ENCODE peak calls at places on chromosomes 12 and 14, in ten cellular contexts. One of them, this sample, is unnamed.

GRCh38 chr12:79933580-79934264 is 1.2 kb downstream of the PPP1R12A start:
- DNase-seq in endothelial cell: peak
- DNase-seq in upper lobe of left lung: no peak
- DNase-seq in HFF-Myc: no peak
- DNase-seq in hypothalamus: no peak
- DNase-seq in mammary epithelial cell: peak
- DNase-seq in foreskin melanocyte: peak
- DNase-seq in SK-MEL-5: peak
- DNase-seq in fibroblast of the aortic adventitia: peak
- DNase-seq in HT-29: peak
- DNase-seq in this sample: no peak

GRCh38 chr12:15446798-15447197 is 124.5 kb downstream of the PTPRO start:
- DNase-seq in foreskin melanocyte: no peak
- DNase-seq in HFF-Myc: no peak
- DNase-seq in endothelial cell: no peak
- DNase-seq in HT-29: no peak
- DNase-seq in fibroblast of the aortic adventitia: no peak
- DNase-seq in mammary epithelial cell: peak
- DNase-seq in hypothalamus: no peak
- DNase-seq in upper lobe of left lung: no peak
- DNase-seq in SK-MEL-5: no peak
- DNase-seq in this sample: no peak

GRCh38 chr14:71320734-71321555 is 413.7 kb downstream of the PCNX1 start:
- DNase-seq in endothelial cell: peak
- DNase-seq in foreskin melanocyte: peak
- DNase-seq in mammary epithelial cell: peak
- DNase-seq in upper lobe of left lung: peak
- DNase-seq in SK-MEL-5: peak
- DNase-seq in fibroblast of the aortic adventitia: peak
- DNase-seq in HFF-Myc: no peak
- DNase-seq in HT-29: peak
- DNase-seq in hypothalamus: peak
- DNase-seq in this sample: no peak

GRCh38 chr12:52193991-52194390 is 2.2 kb upstream of the KRT80 start:
- DNase-seq in foreskin melanocyte: no peak
- DNase-seq in mammary epithelial cell: no peak
- DNase-seq in HFF-Myc: no peak
- DNase-seq in HT-29: no peak
- DNase-seq in SK-MEL-5: no peak
- DNase-seq in upper lobe of left lung: no peak
- DNase-seq in fibroblast of the aortic adventitia: peak
- DNase-seq in endothelial cell: no peak
- DNase-seq in hypothalamus: no peak
- DNase-seq in this sample: no peak

GRCh38 chr12:46388427-46388992 is 15.9 kb upstream of the SLC38A2 start:
- DNase-seq in upper lobe of left lung: no peak
- DNase-seq in hypothalamus: no peak
- DNase-seq in mammary epithelial cell: no peak
- DNase-seq in foreskin melanocyte: no peak
- DNase-seq in SK-MEL-5: no peak
- DNase-seq in endothelial cell: no peak
- DNase-seq in HT-29: no peak
- DNase-seq in fibroblast of the aortic adventitia: peak
- DNase-seq in HFF-Myc: no peak
- DNase-seq in this sample: no peak

GRCh38 chr12:109581334-109581691 is 7.7 kb downstream of the MVK start:
- DNase-seq in fibroblast of the aortic adventitia: no peak
- DNase-seq in upper lobe of left lung: peak
- DNase-seq in endothelial cell: no peak
- DNase-seq in mammary epithelial cell: no peak
- DNase-seq in SK-MEL-5: no peak
- DNase-seq in hypothalamus: no peak
- DNase-seq in HFF-Myc: no peak
- DNase-seq in foreskin melanocyte: no peak
- DNase-seq in HT-29: no peak
- DNase-seq in this sample: no peak

GRCh38 chr14:59481407-59482119 is 2.6 kb downstream of the L3HYPDH start:
- DNase-seq in SK-MEL-5: no peak
- DNase-seq in foreskin melanocyte: no peak
- DNase-seq in HT-29: no peak
- DNase-seq in upper lobe of left lung: no peak
- DNase-seq in mammary epithelial cell: no peak
- DNase-seq in fibroblast of the aortic adventitia: peak
- DNase-seq in endothelial cell: no peak
- DNase-seq in hypothalamus: no peak
- DNase-seq in HFF-Myc: no peak
- DNase-seq in this sample: no peak

GRCh38 chr12:123512838-123513665 is 20.5 kb downstream of the RILPL1 start:
- DNase-seq in endothelial cell: no peak
- DNase-seq in upper lobe of left lung: peak
- DNase-seq in foreskin melanocyte: no peak
- DNase-seq in HFF-Myc: no peak
- DNase-seq in mammary epithelial cell: no peak
- DNase-seq in hypothalamus: no peak
- DNase-seq in fibroblast of the aortic adventitia: no peak
- DNase-seq in HT-29: no peak
- DNase-seq in SK-MEL-5: no peak
- DNase-seq in this sample: no peak

GRCh38 chr12:31750747-31751039 is 21.9 kb upstream of the AMN1 start:
- DNase-seq in upper lobe of left lung: no peak
- DNase-seq in HT-29: no peak
- DNase-seq in SK-MEL-5: no peak
- DNase-seq in endothelial cell: no peak
- DNase-seq in foreskin melanocyte: no peak
- DNase-seq in hypothalamus: no peak
- DNase-seq in fibroblast of the aortic adventitia: no peak
- DNase-seq in mammary epithelial cell: no peak
- DNase-seq in HFF-Myc: no peak
- DNase-seq in this sample: no peak

GRCh38 chr14:67529947-67530935 is 2.8 kb upstream of the PLEKHH1 start:
- DNase-seq in foreskin melanocyte: no peak
- DNase-seq in mammary epithelial cell: no peak
- DNase-seq in SK-MEL-5: no peak
- DNase-seq in HFF-Myc: no peak
- DNase-seq in fibroblast of the aortic adventitia: no peak
- DNase-seq in endothelial cell: no peak
- DNase-seq in upper lobe of left lung: no peak
- DNase-seq in hypothalamus: no peak
- DNase-seq in HT-29: no peak
- DNase-seq in this sample: no peak

GRCh38 chr12:79409562-79409961 is 281.2 kb downstream of the PAWR start:
- DNase-seq in hypothalamus: no peak
- DNase-seq in HT-29: no peak
- DNase-seq in endothelial cell: no peak
- DNase-seq in foreskin melanocyte: peak
- DNase-seq in mammary epithelial cell: peak
- DNase-seq in HFF-Myc: peak
- DNase-seq in fibroblast of the aortic adventitia: peak
- DNase-seq in SK-MEL-5: no peak
- DNase-seq in upper lobe of left lung: no peak
- DNase-seq in this sample: no peak

GRCh38 chr14:51625170-51625569 is 26.5 kb upstream of the FRMD6 start:
- DNase-seq in endothelial cell: no peak
- DNase-seq in hypothalamus: no peak
- DNase-seq in foreskin melanocyte: no peak
- DNase-seq in fibroblast of the aortic adventitia: no peak
- DNase-seq in HT-29: no peak
- DNase-seq in SK-MEL-5: no peak
- DNase-seq in upper lobe of left lung: no peak
- DNase-seq in HFF-Myc: no peak
- DNase-seq in mammary epithelial cell: no peak
- DNase-seq in this sample: no peak

GRCh38 chr12:52189376-52190174 is 2.2 kb downstream of the KRT80 start:
- DNase-seq in fibroblast of the aortic adventitia: peak
- DNase-seq in SK-MEL-5: peak
- DNase-seq in mammary epithelial cell: no peak
- DNase-seq in upper lobe of left lung: no peak
- DNase-seq in endothelial cell: no peak
- DNase-seq in foreskin melanocyte: no peak
- DNase-seq in hypothalamus: no peak
- DNase-seq in HFF-Myc: no peak
- DNase-seq in HT-29: no peak
- DNase-seq in this sample: no peak

GRCh38 chr12:89695100-89695499 is 13.5 kb downstream of the ATP2B1 start:
- DNase-seq in foreskin melanocyte: no peak
- DNase-seq in HT-29: no peak
- DNase-seq in HFF-Myc: no peak
- DNase-seq in fibroblast of the aortic adventitia: peak
- DNase-seq in hypothalamus: no peak
- DNase-seq in SK-MEL-5: no peak
- DNase-seq in mammary epithelial cell: peak
- DNase-seq in endothelial cell: no peak
- DNase-seq in upper lobe of left lung: no peak
- DNase-seq in this sample: no peak

GRCh38 chr14:49497725-49498348 is 88.3 kb downstream of the RPS29 start:
- DNase-seq in mammary epithelial cell: peak
- DNase-seq in hypothalamus: no peak
- DNase-seq in foreskin melanocyte: peak
- DNase-seq in upper lobe of left lung: no peak
- DNase-seq in SK-MEL-5: peak
- DNase-seq in fibroblast of the aortic adventitia: peak
- DNase-seq in endothelial cell: peak
- DNase-seq in HFF-Myc: peak
- DNase-seq in HT-29: peak
- DNase-seq in this sample: no peak

GRCh38 chr14:92589213-92589852 is 75.8 kb downstream of the RIN3 start:
- DNase-seq in foreskin melanocyte: no peak
- DNase-seq in HFF-Myc: peak
- DNase-seq in SK-MEL-5: peak
- DNase-seq in upper lobe of left lung: no peak
- DNase-seq in mammary epithelial cell: no peak
- DNase-seq in HT-29: peak
- DNase-seq in fibroblast of the aortic adventitia: peak
- DNase-seq in hypothalamus: no peak
- DNase-seq in endothelial cell: no peak
- DNase-seq in this sample: no peak

GRCh38 chr14:100221419-100222218 is 17.3 kb upstream of the YY1 start:
- DNase-seq in SK-MEL-5: peak
- DNase-seq in foreskin melanocyte: peak
- DNase-seq in upper lobe of left lung: no peak
- DNase-seq in mammary epithelial cell: peak
- DNase-seq in HT-29: peak
- DNase-seq in endothelial cell: no peak
- DNase-seq in HFF-Myc: no peak
- DNase-seq in fibroblast of the aortic adventitia: peak
- DNase-seq in hypothalamus: no peak
- DNase-seq in this sample: no peak

GRCh38 chr14:36503771-36504741 is 16.0 kb downstream of the NKX2-1 start:
- DNase-seq in endothelial cell: no peak
- DNase-seq in HFF-Myc: no peak
- DNase-seq in fibroblast of the aortic adventitia: no peak
- DNase-seq in foreskin melanocyte: no peak
- DNase-seq in upper lobe of left lung: peak
- DNase-seq in SK-MEL-5: no peak
- DNase-seq in HT-29: no peak
- DNase-seq in hypothalamus: no peak
- DNase-seq in mammary epithelial cell: no peak
- DNase-seq in this sample: no peak

GRCh38 chr12:63021126-63021525 is 86.2 kb upstream of the PPM1H start:
- DNase-seq in hypothalamus: no peak
- DNase-seq in HT-29: no peak
- DNase-seq in SK-MEL-5: no peak
- DNase-seq in mammary epithelial cell: no peak
- DNase-seq in HFF-Myc: no peak
- DNase-seq in foreskin melanocyte: no peak
- DNase-seq in fibroblast of the aortic adventitia: no peak
- DNase-seq in endothelial cell: no peak
- DNase-seq in upper lobe of left lung: no peak
- DNase-seq in this sample: no peak

GRCh38 chr12:112087055-112087850 is 21.3 kb downstream of the NAA25 start:
- DNase-seq in SK-MEL-5: no peak
- DNase-seq in hypothalamus: no peak
- DNase-seq in HT-29: no peak
- DNase-seq in HFF-Myc: no peak
- DNase-seq in foreskin melanocyte: no peak
- DNase-seq in endothelial cell: no peak
- DNase-seq in upper lobe of left lung: no peak
- DNase-seq in fibroblast of the aortic adventitia: no peak
- DNase-seq in mammary epithelial cell: no peak
- DNase-seq in this sample: no peak

GRCh38 chr12:96404683-96405082 is 4.4 kb upstream of the CDK17 start:
- DNase-seq in mammary epithelial cell: no peak
- DNase-seq in fibroblast of the aortic adventitia: no peak
- DNase-seq in foreskin melanocyte: no peak
- DNase-seq in upper lobe of left lung: no peak
- DNase-seq in HFF-Myc: no peak
- DNase-seq in hypothalamus: no peak
- DNase-seq in SK-MEL-5: no peak
- DNase-seq in endothelial cell: no peak
- DNase-seq in HT-29: no peak
- DNase-seq in this sample: no peak

GRCh38 chr12:50188280-50188781 is 21.2 kb upstream of the CERS5 start:
- DNase-seq in endothelial cell: no peak
- DNase-seq in mammary epithelial cell: peak
- DNase-seq in HT-29: no peak
- DNase-seq in fibroblast of the aortic adventitia: peak
- DNase-seq in hypothalamus: no peak
- DNase-seq in SK-MEL-5: peak
- DNase-seq in upper lobe of left lung: no peak
- DNase-seq in HFF-Myc: no peak
- DNase-seq in foreskin melanocyte: no peak
- DNase-seq in this sample: no peak

GRCh38 chr12:102483466-102483865 is 3.1 kb upstream of the IGF1 start:
- DNase-seq in upper lobe of left lung: no peak
- DNase-seq in foreskin melanocyte: no peak
- DNase-seq in endothelial cell: no peak
- DNase-seq in HFF-Myc: no peak
- DNase-seq in SK-MEL-5: no peak
- DNase-seq in hypothalamus: no peak
- DNase-seq in HT-29: no peak
- DNase-seq in mammary epithelial cell: no peak
- DNase-seq in fibroblast of the aortic adventitia: no peak
- DNase-seq in this sample: no peak

GRCh38 chr14:70821916-70822705 is 12.8 kb upstream of the MAP3K9 start:
- DNase-seq in fibroblast of the aortic adventitia: peak
- DNase-seq in mammary epithelial cell: peak
- DNase-seq in hypothalamus: peak
- DNase-seq in HFF-Myc: no peak
- DNase-seq in SK-MEL-5: no peak
- DNase-seq in upper lobe of left lung: peak
- DNase-seq in endothelial cell: peak
- DNase-seq in HT-29: no peak
- DNase-seq in foreskin melanocyte: no peak
- DNase-seq in this sample: no peak

GRCh38 chr14:102182190-102182589 is 42.5 kb downstream of the WDR20 start:
- DNase-seq in mammary epithelial cell: peak
- DNase-seq in HT-29: no peak
- DNase-seq in endothelial cell: no peak
- DNase-seq in SK-MEL-5: peak
- DNase-seq in foreskin melanocyte: peak
- DNase-seq in fibroblast of the aortic adventitia: peak
- DNase-seq in hypothalamus: no peak
- DNase-seq in upper lobe of left lung: no peak
- DNase-seq in HFF-Myc: peak
- DNase-seq in this sample: no peak

GRCh38 chr12:661720-662486 is 1.3 kb downstream of the NINJ2 start:
- DNase-seq in hypothalamus: no peak
- DNase-seq in endothelial cell: no peak
- DNase-seq in SK-MEL-5: no peak
- DNase-seq in HT-29: no peak
- DNase-seq in upper lobe of left lung: no peak
- DNase-seq in HFF-Myc: no peak
- DNase-seq in fibroblast of the aortic adventitia: no peak
- DNase-seq in mammary epithelial cell: no peak
- DNase-seq in foreskin melanocyte: no peak
- DNase-seq in this sample: no peak

GRCh38 chr12:10641735-10642500 is 28.5 kb upstream of the MAGOHB start:
- DNase-seq in HFF-Myc: peak
- DNase-seq in foreskin melanocyte: peak
- DNase-seq in hypothalamus: no peak
- DNase-seq in fibroblast of the aortic adventitia: peak
- DNase-seq in endothelial cell: no peak
- DNase-seq in SK-MEL-5: no peak
- DNase-seq in HT-29: peak
- DNase-seq in mammary epithelial cell: peak
- DNase-seq in upper lobe of left lung: no peak
- DNase-seq in this sample: no peak

GRCh38 chr12:52246720-52247621 is 13.9 kb downstream of the KRT7 start:
- DNase-seq in foreskin melanocyte: no peak
- DNase-seq in endothelial cell: no peak
- DNase-seq in fibroblast of the aortic adventitia: no peak
- DNase-seq in HFF-Myc: no peak
- DNase-seq in HT-29: peak
- DNase-seq in mammary epithelial cell: no peak
- DNase-seq in hypothalamus: no peak
- DNase-seq in SK-MEL-5: no peak
- DNase-seq in upper lobe of left lung: no peak
- DNase-seq in this sample: no peak